ENCODE peak calls at places on chromosomes 13 and 19, in eight cellular contexts. C is HCT116, E is NB4, A is H54, D is uterus, W is heart left ventricle, V is lower leg skin, I is esophagus squamous epithelium. R is an unnamed sample.

GRCh38 chr13:110409581-110409992 is 102.5 kb downstream of the COL4A2 start:
- DNase-seq in A (peak), E (no peak), D (no peak), I (no peak), C (no peak), W (no peak), V (no peak), R (no peak)

GRCh38 chr13:45209229-45209628 is 8.4 kb upstream of the KCTD4 start:
- DNase-seq in A (no peak), D (no peak), I (no peak), E (peak), C (no peak), V (no peak), W (no peak), R (no peak)

GRCh38 chr19:10102787-10103236 is 334 bp upstream of the ANGPTL6 start:
- DNase-seq in W (no peak), A (no peak), C (no peak), I (no peak), D (no peak), E (peak), V (no peak), R (no peak)

GRCh38 chr13:86569974-86570373 is 770.8 kb upstream of the SLITRK6 start:
- DNase-seq in D (no peak), E (no peak), W (no peak), C (no peak), I (no peak), A (no peak), V (no peak), R (no peak)

GRCh38 chr19:14479985-14480694 is 5.0 kb upstream of the PTGER1 start:
- DNase-seq in A (no peak), D (no peak), V (no peak), C (no peak), I (no peak), W (no peak), E (peak), R (peak)

GRCh38 chr19:1416014-1416841 is 8.8 kb downstream of the DAZAP1 start:
- DNase-seq in A (no peak), I (no peak), W (no peak), D (no peak), C (no peak), E (no peak), V (no peak), R (no peak)

GRCh38 chr19:10289167-10289835 is 451 bp upstream of the ICAM5 start:
- DNase-seq in C (peak), A (peak), D (no peak), E (peak), V (no peak), I (no peak), W (no peak), R (no peak)

GRCh38 chr19:34337747-34338146 is 27.2 kb upstream of the GPI start:
- DNase-seq in I (no peak), A (no peak), W (no peak), C (no peak), D (no peak), E (no peak), V (no peak), R (no peak)

GRCh38 chr13:57632276-57633140 is 964 bp downstream of the PCDH17 start:
- DNase-seq in V (no peak), I (no peak), D (no peak), W (peak), E (no peak), C (no peak), A (no peak), R (no peak)

DNA sequence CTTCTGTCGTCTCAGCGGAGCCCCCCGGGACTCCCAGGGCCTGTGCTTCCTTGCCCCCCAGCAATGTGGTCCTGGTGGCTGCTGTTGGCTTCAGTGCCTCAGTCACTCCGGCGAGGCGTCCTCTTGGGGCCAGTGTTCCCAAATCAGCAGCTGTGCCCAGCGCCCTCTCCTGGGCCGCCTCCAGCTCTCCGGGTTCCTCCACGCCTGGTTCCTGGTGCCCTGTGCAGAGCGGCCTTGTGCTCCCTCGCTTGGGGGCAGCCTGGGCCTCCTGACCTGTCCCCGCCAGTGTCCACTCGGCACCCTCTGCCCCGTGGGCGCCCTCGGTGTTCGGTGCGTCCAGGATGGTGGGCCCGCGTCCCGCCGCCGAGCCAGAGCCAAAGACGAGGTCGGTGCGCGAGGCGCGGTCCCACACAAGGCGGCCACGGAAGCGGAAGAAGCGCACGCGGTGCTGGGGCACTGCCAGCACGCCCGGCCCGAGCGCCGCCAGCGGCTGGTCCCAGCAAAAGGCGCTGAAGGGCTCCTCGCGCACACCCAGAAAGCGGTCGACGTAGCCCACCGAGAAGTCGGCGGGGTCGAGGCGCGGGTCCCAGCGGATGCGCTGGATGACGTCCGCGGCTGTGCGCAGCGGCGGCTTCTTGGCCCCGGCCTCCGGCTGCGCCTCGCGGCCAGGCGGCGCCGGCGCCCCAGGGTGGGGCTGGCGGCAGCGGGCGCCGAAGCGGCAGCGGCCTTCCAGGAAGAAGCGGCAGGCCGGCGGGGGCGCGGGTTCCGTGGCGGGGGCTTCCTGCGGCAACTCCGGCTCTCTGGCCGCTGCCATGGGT is 656 bp downstream of the LENG9 start:
- DNase-seq in I (no peak), V (peak), C (no peak), A (no peak), D (peak), E (peak), W (peak), R (no peak)
- TF ChIP-seq POLR2A in I (no peak), V (no peak), C (no peak), A (no peak), D (no peak), E (no peak), W (peak), R (peak)

DNA sequence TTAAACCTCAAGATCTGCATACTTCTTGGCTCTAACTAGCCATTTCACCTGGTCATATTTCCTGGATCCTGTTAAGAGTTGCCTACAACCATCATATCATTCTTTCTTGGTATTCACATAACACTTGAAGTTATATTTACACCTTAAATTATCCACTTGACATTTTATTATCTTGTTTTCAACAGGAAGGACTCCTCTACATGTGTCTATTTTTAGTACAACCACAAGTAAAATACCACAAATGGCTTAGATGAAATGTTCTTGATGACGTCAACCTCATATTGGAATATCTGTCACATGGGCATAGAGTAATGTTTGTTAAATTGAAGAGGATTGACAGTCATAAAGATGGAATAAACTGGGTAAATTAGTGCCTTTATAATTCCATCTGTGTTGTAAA is 9.4 kb downstream of the PCDH20 start:
- DNase-seq in C (no peak), D (no peak), E (no peak), A (no peak), I (no peak), V (no peak), W (no peak), R (no peak)
- TF ChIP-seq POLR2A in C (no peak), D (no peak), E (no peak), A (no peak), I (no peak), V (no peak), W (no peak), R (no peak)

GRCh38 chr19:18683109-18683954 is at the start of gene CRTC1:
- DNase-seq in C (peak), A (peak), I (peak), W (peak), E (peak), D (peak), V (peak), R (peak)
- TF ChIP-seq POLR2A in C (peak), A (peak), I (no peak), W (peak), E (peak), D (peak), V (no peak), R (peak)

GRCh38 chr19:11736696-11737095 is 2.0 kb downstream of the ZNF823 start:
- DNase-seq in I (no peak), E (peak), C (no peak), V (peak), D (no peak), A (peak), W (peak), R (peak)

GRCh38 chr19:11738746-11739620 is at the start of gene ZNF823:
- DNase-seq in W (peak), I (peak), C (peak), V (peak), A (peak), D (peak), E (peak), R (peak)

GRCh38 chr19:11735375-11735774 is 3.4 kb downstream of the ZNF823 start:
- DNase-seq in A (no peak), W (no peak), V (peak), D (no peak), I (no peak), E (no peak), C (no peak), R (no peak)

DNA sequence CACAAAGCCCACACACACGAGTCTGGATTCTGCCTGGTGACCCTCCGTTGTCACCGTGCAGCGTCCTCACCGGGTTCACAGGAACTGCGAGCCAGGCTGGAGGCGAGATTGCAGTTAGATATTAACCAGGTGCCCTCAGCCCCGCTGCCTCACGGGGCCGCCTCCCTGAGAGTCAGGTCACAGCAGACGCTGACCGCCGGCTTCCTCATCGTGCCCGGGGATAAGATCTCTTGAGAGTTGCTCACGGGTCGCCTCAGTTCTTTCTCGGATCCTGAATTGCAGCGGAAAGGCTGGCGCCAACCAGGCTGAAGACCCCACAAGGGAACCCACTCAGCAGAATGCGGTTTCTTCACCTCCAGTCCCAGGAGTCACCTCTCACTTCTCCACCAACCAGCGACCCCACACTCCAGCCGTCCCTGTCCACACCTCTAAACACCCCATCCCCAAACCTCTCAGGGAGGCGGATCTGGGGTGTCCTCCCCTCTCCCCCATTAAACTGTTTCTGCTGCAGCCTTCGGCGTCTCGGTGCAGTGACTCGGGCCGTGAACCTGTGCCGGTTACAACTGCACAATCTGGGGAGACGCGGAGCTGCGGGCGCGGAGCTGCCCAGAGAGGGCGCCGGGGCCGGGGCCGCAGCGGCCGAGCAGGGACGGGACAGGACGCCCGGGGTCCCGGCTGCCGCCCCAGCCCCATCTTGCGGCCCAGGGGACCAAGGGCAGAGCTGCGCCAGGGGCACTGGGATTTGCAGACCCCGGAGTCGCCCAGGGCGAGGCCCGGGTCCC is 591 bp downstream of the ZNF823 start:
- DNase-seq in W (peak), D (peak), I (no peak), C (no peak), V (peak), A (peak), E (peak), R (peak)
- TF ChIP-seq POLR2A in W (no peak), D (no peak), I (no peak), C (no peak), V (no peak), A (no peak), E (no peak), R (no peak)

GRCh38 chr19:44748426-44749254 is at the start of gene BCL3:
- DNase-seq in W (peak), E (peak), A (no peak), D (peak), C (no peak), I (no peak), V (peak), R (peak)
- TF ChIP-seq POLR2A in W (peak), E (no peak), A (peak), D (peak), C (no peak), I (no peak), V (no peak), R (peak)

GRCh38 chr13:21670883-21671792 is at the start of gene FGF9:
- DNase-seq in W (peak), I (no peak), C (peak), E (peak), V (no peak), D (peak), A (peak), R (peak)
- TF ChIP-seq POLR2A in W (peak), I (peak), C (peak), E (no peak), V (no peak), D (peak), A (no peak), R (no peak)

GRCh38 chr19:49869009-49869483 is 1.7 kb upstream of the PNKP start:
- DNase-seq in D (no peak), A (no peak), V (no peak), E (no peak), I (no peak), W (no peak), C (no peak), R (no peak)
- TF ChIP-seq POLR2A in D (no peak), A (peak), V (no peak), E (no peak), I (no peak), W (no peak), C (no peak), R (no peak)